ENCODE peak calls at places on chromosomes 7 and 10, in eight cellular contexts. One of them, this sample, is unnamed.

GRCh38 chr7:31892099-31892787 is 178.0 kb downstream of the PDE1C start:
- DNase-seq in pancreas: no peak
- DNase-seq in brain microvascular endothelial cell: no peak
- DNase-seq in psoas muscle: no peak
- DNase-seq in HFF-Myc: no peak
- DNase-seq in activated CD8-positive, alpha-beta T cell treated with anti-CD3 and anti-CD28 coated beads for 36 hours: no peak
- DNase-seq in spleen: no peak
- DNase-seq in thyroid gland: no peak
- DNase-seq in this sample: peak; percentile 41

GRCh38 chr10:89095701-89096391 is 105.2 kb downstream of the FAS start:
- DNase-seq in thyroid gland: no peak
- DNase-seq in psoas muscle: no peak
- DNase-seq in HFF-Myc: no peak
- DNase-seq in spleen: no peak
- DNase-seq in pancreas: no peak
- DNase-seq in activated CD8-positive, alpha-beta T cell treated with anti-CD3 and anti-CD28 coated beads for 36 hours: no peak
- DNase-seq in brain microvascular endothelial cell: no peak
- DNase-seq in this sample: no peak

GRCh38 chr7:157429001-157429679 is 92.3 kb downstream of the DNAJB6 start:
- DNase-seq in psoas muscle: no peak
- DNase-seq in thyroid gland: no peak
- DNase-seq in spleen: peak; percentile 61
- DNase-seq in activated CD8-positive, alpha-beta T cell treated with anti-CD3 and anti-CD28 coated beads for 36 hours: no peak
- DNase-seq in HFF-Myc: no peak
- DNase-seq in pancreas: no peak
- DNase-seq in brain microvascular endothelial cell: no peak
- DNase-seq in this sample: no peak

GRCh38 chr7:105013818-105014724 is at the start of gene KMT2E:
- DNase-seq in pancreas: peak; percentile 91
- DNase-seq in activated CD8-positive, alpha-beta T cell treated with anti-CD3 and anti-CD28 coated beads for 36 hours: peak; percentile 92
- DNase-seq in thyroid gland: peak; percentile 89
- DNase-seq in HFF-Myc: peak; percentile 42
- DNase-seq in psoas muscle: peak; percentile 92
- DNase-seq in spleen: peak; percentile 98
- DNase-seq in brain microvascular endothelial cell: peak; percentile 77
- DNase-seq in this sample: peak; percentile 81

GRCh38 chr7:149599636-149600206 is 102.1 kb upstream of the ZNF746 start:
- DNase-seq in thyroid gland: no peak
- DNase-seq in brain microvascular endothelial cell: no peak
- DNase-seq in activated CD8-positive, alpha-beta T cell treated with anti-CD3 and anti-CD28 coated beads for 36 hours: no peak
- DNase-seq in spleen: no peak
- DNase-seq in HFF-Myc: no peak
- DNase-seq in psoas muscle: no peak
- DNase-seq in pancreas: no peak
- DNase-seq in this sample: peak; percentile 47

GRCh38 chr7:20697351-20697750 is 81.9 kb downstream of the ABCB5 start:
- DNase-seq in psoas muscle: no peak
- DNase-seq in activated CD8-positive, alpha-beta T cell treated with anti-CD3 and anti-CD28 coated beads for 36 hours: no peak
- DNase-seq in HFF-Myc: no peak
- DNase-seq in thyroid gland: no peak
- DNase-seq in brain microvascular endothelial cell: no peak
- DNase-seq in pancreas: no peak
- DNase-seq in spleen: no peak
- DNase-seq in this sample: no peak

GRCh38 chr10:131676971-131677421 is 223.8 kb upstream of the PPP2R2D start:
- DNase-seq in spleen: no peak
- DNase-seq in psoas muscle: no peak
- DNase-seq in brain microvascular endothelial cell: no peak
- DNase-seq in pancreas: no peak
- DNase-seq in activated CD8-positive, alpha-beta T cell treated with anti-CD3 and anti-CD28 coated beads for 36 hours: no peak
- DNase-seq in HFF-Myc: no peak
- DNase-seq in thyroid gland: no peak
- DNase-seq in this sample: no peak

GRCh38 chr7:135672560-135673359 is 10.4 kb downstream of the STMP1 start:
- DNase-seq in brain microvascular endothelial cell: peak; percentile 80
- DNase-seq in spleen: no peak
- DNase-seq in psoas muscle: no peak
- DNase-seq in pancreas: no peak
- DNase-seq in thyroid gland: peak; percentile 27
- DNase-seq in HFF-Myc: peak; percentile 77
- DNase-seq in activated CD8-positive, alpha-beta T cell treated with anti-CD3 and anti-CD28 coated beads for 36 hours: peak; percentile 21
- DNase-seq in this sample: peak; percentile 51

GRCh38 chr7:33186187-33186586 is 56.8 kb downstream of the BBS9 start:
- DNase-seq in spleen: no peak
- DNase-seq in HFF-Myc: no peak
- DNase-seq in thyroid gland: no peak
- DNase-seq in activated CD8-positive, alpha-beta T cell treated with anti-CD3 and anti-CD28 coated beads for 36 hours: no peak
- DNase-seq in pancreas: no peak
- DNase-seq in brain microvascular endothelial cell: peak; percentile 70
- DNase-seq in psoas muscle: no peak
- DNase-seq in this sample: no peak

GRCh38 chr7:83161851-83162401 is 758 bp downstream of the PCLO start:
- DNase-seq in pancreas: no peak
- DNase-seq in spleen: no peak
- DNase-seq in thyroid gland: no peak
- DNase-seq in activated CD8-positive, alpha-beta T cell treated with anti-CD3 and anti-CD28 coated beads for 36 hours: no peak
- DNase-seq in psoas muscle: no peak
- DNase-seq in HFF-Myc: no peak
- DNase-seq in brain microvascular endothelial cell: no peak
- DNase-seq in this sample: no peak

GRCh38 chr7:2800923-2801682 is 43.0 kb downstream of the GNA12 start:
- DNase-seq in thyroid gland: peak; percentile 33
- DNase-seq in psoas muscle: no peak
- DNase-seq in activated CD8-positive, alpha-beta T cell treated with anti-CD3 and anti-CD28 coated beads for 36 hours: peak; percentile 46
- DNase-seq in pancreas: no peak
- DNase-seq in brain microvascular endothelial cell: peak; percentile 81
- DNase-seq in HFF-Myc: no peak
- DNase-seq in spleen: peak; percentile 49
- DNase-seq in this sample: no peak

GRCh38 chr7:67302113-67303039 is 305.7 kb downstream of the TYW1 start:
- DNase-seq in brain microvascular endothelial cell: peak; percentile 99
- DNase-seq in psoas muscle: peak; percentile 98
- DNase-seq in spleen: peak; percentile 98
- DNase-seq in HFF-Myc: peak; percentile 98
- DNase-seq in pancreas: peak; percentile 99
- DNase-seq in activated CD8-positive, alpha-beta T cell treated with anti-CD3 and anti-CD28 coated beads for 36 hours: peak; percentile 100
- DNase-seq in thyroid gland: peak; percentile 100
- DNase-seq in this sample: peak; percentile 96
- TF ChIP-seq CTCF in brain microvascular endothelial cell: peak; percentile 40
- TF ChIP-seq CTCF in psoas muscle: peak; percentile 45
- TF ChIP-seq CTCF in spleen: peak; percentile 71
- TF ChIP-seq CTCF in HFF-Myc: peak; percentile 26
- TF ChIP-seq CTCF in pancreas: peak; percentile 31
- TF ChIP-seq CTCF in activated CD8-positive, alpha-beta T cell treated with anti-CD3 and anti-CD28 coated beads for 36 hours: no peak
- TF ChIP-seq CTCF in thyroid gland: peak; percentile 52
- TF ChIP-seq CTCF in this sample: no peak

GRCh38 chr10:63008491-63008890 is 124.6 kb upstream of the NRBF2 start:
- DNase-seq in spleen: no peak
- DNase-seq in psoas muscle: no peak
- DNase-seq in activated CD8-positive, alpha-beta T cell treated with anti-CD3 and anti-CD28 coated beads for 36 hours: no peak
- DNase-seq in thyroid gland: no peak
- DNase-seq in brain microvascular endothelial cell: no peak
- DNase-seq in HFF-Myc: no peak
- DNase-seq in pancreas: no peak
- DNase-seq in this sample: no peak
- TF ChIP-seq CTCF in spleen: no peak
- TF ChIP-seq CTCF in psoas muscle: no peak
- TF ChIP-seq CTCF in activated CD8-positive, alpha-beta T cell treated with anti-CD3 and anti-CD28 coated beads for 36 hours: no peak
- TF ChIP-seq CTCF in thyroid gland: no peak
- TF ChIP-seq CTCF in brain microvascular endothelial cell: no peak
- TF ChIP-seq CTCF in HFF-Myc: no peak
- TF ChIP-seq CTCF in pancreas: no peak
- TF ChIP-seq CTCF in this sample: no peak

GRCh38 chr10:71527135-71527534 is 130.4 kb downstream of the CDH23 start:
- DNase-seq in HFF-Myc: no peak
- DNase-seq in spleen: no peak
- DNase-seq in pancreas: no peak
- DNase-seq in activated CD8-positive, alpha-beta T cell treated with anti-CD3 and anti-CD28 coated beads for 36 hours: no peak
- DNase-seq in brain microvascular endothelial cell: no peak
- DNase-seq in thyroid gland: peak; percentile 95
- DNase-seq in psoas muscle: no peak
- DNase-seq in this sample: no peak
- TF ChIP-seq CTCF in HFF-Myc: no peak
- TF ChIP-seq CTCF in spleen: no peak
- TF ChIP-seq CTCF in pancreas: no peak
- TF ChIP-seq CTCF in activated CD8-positive, alpha-beta T cell treated with anti-CD3 and anti-CD28 coated beads for 36 hours: no peak
- TF ChIP-seq CTCF in brain microvascular endothelial cell: no peak
- TF ChIP-seq CTCF in thyroid gland: no peak
- TF ChIP-seq CTCF in psoas muscle: no peak
- TF ChIP-seq CTCF in this sample: no peak

GRCh38 chr7:101558742-101559325 is 70.3 kb downstream of the MYL10 start:
- DNase-seq in spleen: no peak
- DNase-seq in HFF-Myc: no peak
- DNase-seq in pancreas: no peak
- DNase-seq in psoas muscle: no peak
- DNase-seq in thyroid gland: no peak
- DNase-seq in activated CD8-positive, alpha-beta T cell treated with anti-CD3 and anti-CD28 coated beads for 36 hours: no peak
- DNase-seq in brain microvascular endothelial cell: no peak
- DNase-seq in this sample: peak; percentile 6
- TF ChIP-seq CTCF in spleen: no peak
- TF ChIP-seq CTCF in HFF-Myc: no peak
- TF ChIP-seq CTCF in pancreas: no peak
- TF ChIP-seq CTCF in psoas muscle: no peak
- TF ChIP-seq CTCF in thyroid gland: no peak
- TF ChIP-seq CTCF in activated CD8-positive, alpha-beta T cell treated with anti-CD3 and anti-CD28 coated beads for 36 hours: no peak
- TF ChIP-seq CTCF in brain microvascular endothelial cell: peak; percentile 28
- TF ChIP-seq CTCF in this sample: no peak

GRCh38 chr10:86944031-86944419 is 13.4 kb downstream of the MMRN2 start:
- DNase-seq in thyroid gland: no peak
- DNase-seq in activated CD8-positive, alpha-beta T cell treated with anti-CD3 and anti-CD28 coated beads for 36 hours: no peak
- DNase-seq in pancreas: no peak
- DNase-seq in brain microvascular endothelial cell: no peak
- DNase-seq in spleen: no peak
- DNase-seq in psoas muscle: no peak
- DNase-seq in HFF-Myc: no peak
- DNase-seq in this sample: no peak
- TF ChIP-seq CTCF in thyroid gland: no peak
- TF ChIP-seq CTCF in activated CD8-positive, alpha-beta T cell treated with anti-CD3 and anti-CD28 coated beads for 36 hours: no peak
- TF ChIP-seq CTCF in pancreas: no peak
- TF ChIP-seq CTCF in brain microvascular endothelial cell: no peak
- TF ChIP-seq CTCF in spleen: no peak
- TF ChIP-seq CTCF in psoas muscle: no peak
- TF ChIP-seq CTCF in HFF-Myc: no peak
- TF ChIP-seq CTCF in this sample: no peak

This sample was measured in GM13977.